ENCODE peak calls at places on chromosomes 16 and 17, in four cellular contexts. Q is adrenal gland, Y is uterus, L is left lung. C is an unnamed sample.

GRCh38 chr17:48351916-48352332 is 78.1 kb downstream of the SKAP1 start:
- DNase-seq in Q (no peak), Y (no peak), L (no peak), C (no peak)

GRCh38 chr16:9270941-9271340 is 179.5 kb downstream of the HAPSTR1 start:
- DNase-seq in Q (no peak), Y (no peak), L (no peak), C (no peak)

GRCh38 chr16:57446530-57447141 is 549 bp downstream of the CIAPIN1 start:
- DNase-seq in Q (peak; percentile 82), Y (peak; percentile 31), L (no peak), C (no peak)

GRCh38 chr17:1069847-1070246 is 72.9 kb downstream of the TIMM22 start:
- DNase-seq in Q (no peak), Y (no peak), L (peak; percentile 44), C (no peak)

GRCh38 chr16:8931864-8932263 is 31.8 kb downstream of the USP7 start:
- DNase-seq in Q (no peak), Y (peak; percentile 41), L (no peak), C (no peak)

GRCh38 chr16:2798723-2799204 is 494 bp downstream of the PRSS41 start:
- DNase-seq in Q (no peak), Y (no peak), L (no peak), C (no peak)

GRCh38 chr17:60330731-60331130 is 61.2 kb downstream of the USP32 start:
- DNase-seq in Q (no peak), Y (no peak), L (no peak), C (no peak)

GRCh38 chr17:19239544-19239943 is 2.4 kb downstream of the EPN2 start:
- DNase-seq in Q (peak; percentile 54), Y (no peak), L (no peak), C (no peak)

GRCh38 chr17:40180694-40181093 is 3.4 kb downstream of the RAPGEFL1 start:
- DNase-seq in Q (no peak), Y (no peak), L (no peak), C (no peak)

GRCh38 chr17:70629902-70630301 is 460.6 kb downstream of the KCNJ2 start:
- DNase-seq in Q (no peak), Y (no peak), L (no peak), C (no peak)

GRCh38 chr16:50354629-50355456 is 13.9 kb downstream of the BRD7 start:
- DNase-seq in Q (no peak), Y (no peak), L (no peak), C (no peak)

GRCh38 chr17:73304438-73304837 is 7.4 kb downstream of the CDC42EP4 start:
- DNase-seq in Q (peak; percentile 75), Y (no peak), L (no peak), C (no peak)

GRCh38 chr17:73307130-73307529 is 4.7 kb downstream of the CDC42EP4 start:
- DNase-seq in Q (peak; percentile 74), Y (no peak), L (no peak), C (no peak)

GRCh38 chr17:73305845-73306836 is 5.7 kb downstream of the CDC42EP4 start:
- DNase-seq in Q (no peak), Y (no peak), L (no peak), C (no peak)

GRCh38 chr17:73302189-73302588 is 9.6 kb downstream of the CDC42EP4 start:
- DNase-seq in Q (no peak), Y (no peak), L (no peak), C (no peak)

DNA sequence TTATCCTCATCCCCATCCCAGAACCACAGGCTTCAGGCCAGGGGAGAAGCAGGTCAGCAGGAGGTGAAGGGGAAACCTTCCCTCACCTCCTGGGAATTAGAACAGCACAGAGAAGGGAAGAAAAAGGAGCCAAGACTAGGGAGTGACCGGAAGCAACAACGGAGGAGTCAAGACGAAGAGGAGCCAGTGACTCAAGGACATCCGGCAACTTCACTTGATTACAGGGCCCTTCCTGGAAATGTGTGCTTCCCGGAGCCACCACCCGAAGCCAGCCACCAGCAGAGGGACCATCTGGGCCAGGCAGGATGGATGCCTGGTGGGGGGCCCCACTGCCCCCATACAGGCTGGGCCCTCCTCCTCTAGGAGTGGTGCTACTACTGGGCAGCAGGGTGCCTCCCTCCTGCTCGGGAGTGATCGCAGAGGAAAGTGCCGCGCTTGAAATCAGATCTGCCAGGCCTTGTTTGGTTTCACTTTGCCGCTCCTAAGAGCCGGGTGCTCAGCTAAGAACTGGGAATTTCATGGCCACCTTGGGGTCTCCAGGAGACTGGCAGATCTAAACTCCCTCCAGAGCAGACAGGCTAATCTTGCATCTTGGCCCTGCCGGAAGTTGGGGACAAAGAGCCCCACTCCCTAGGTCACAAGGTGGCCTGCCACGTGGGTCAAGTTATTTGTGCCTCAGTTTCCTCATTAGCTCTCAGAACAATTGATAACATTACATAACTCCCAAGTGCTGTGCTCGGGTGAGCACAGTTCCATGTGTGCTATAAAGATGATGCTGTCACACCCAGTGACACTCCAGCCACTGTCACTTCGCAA is 6.6 kb downstream of the CDC42EP4 start:
- DNase-seq in Q (peak; percentile 90), Y (peak; percentile 77), L (peak; percentile 84), C (peak; percentile 92)
- TF ChIP-seq CTCF in Q (peak; percentile 43), Y (peak; percentile 18), L (peak; percentile 20), C (no peak)

DNA sequence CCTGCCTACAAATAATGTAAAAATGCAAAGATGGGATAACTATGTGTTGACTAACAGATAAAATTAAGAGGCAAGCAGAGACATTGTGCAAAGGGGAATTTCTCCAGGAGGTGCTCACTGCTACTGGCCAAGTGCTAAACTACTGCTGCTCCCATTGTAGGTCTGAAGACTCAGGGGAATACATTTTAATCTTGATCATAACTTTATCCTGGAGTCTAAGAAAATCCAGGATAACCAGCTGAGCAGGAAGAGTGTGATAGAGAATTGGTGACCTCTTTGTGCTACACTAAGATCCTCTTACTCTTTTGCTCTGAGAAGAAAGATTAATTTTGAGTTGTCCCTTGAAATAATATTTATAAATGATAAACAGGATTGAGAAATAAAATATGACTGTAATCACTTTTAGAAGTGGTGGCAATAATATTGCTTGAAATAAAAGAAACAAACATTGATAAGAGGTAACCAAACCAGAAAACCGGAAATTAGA is 5.9 kb downstream of the RNF43 start:
- DNase-seq in Q (no peak), Y (no peak), L (no peak), C (no peak)
- H3K4me3 ChIP-seq in Q (no peak overlapping the region), Y (no peak overlapping the region), L (no peak overlapping the region), C (no peak overlapping the region)

GRCh38 chr17:51527230-51527982 is 267.1 kb downstream of the UTP18 start:
- DNase-seq in Q (no peak), Y (no peak), L (no peak), C (no peak)
- TF ChIP-seq CTCF in Q (no peak), Y (no peak), L (no peak), C (no peak)

DNA sequence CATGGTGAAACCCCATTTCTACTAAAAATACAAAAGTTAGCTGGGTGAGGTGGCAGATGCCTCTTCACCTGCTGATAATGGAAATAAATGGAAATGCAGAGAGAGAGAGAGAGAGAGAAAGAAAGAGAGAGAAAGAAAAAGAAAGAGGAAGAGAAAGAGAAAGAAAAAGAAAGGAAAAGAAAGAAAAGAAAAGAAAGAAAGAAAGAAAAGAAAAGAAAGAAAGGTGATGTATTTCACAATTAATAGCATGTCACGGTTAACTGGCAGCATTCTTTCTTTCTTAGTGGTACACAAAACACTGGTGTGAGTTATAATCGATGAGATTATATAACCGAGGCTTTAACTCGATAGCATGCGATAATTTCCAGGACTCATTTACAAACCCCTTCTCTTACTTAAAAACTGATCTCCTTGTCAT is 3.2 kb downstream of the ACOX1 start:
- DNase-seq in Q (no peak), Y (no peak), L (no peak), C (no peak)
- H3K4me3 ChIP-seq in Q (no peak overlapping the region), Y (no peak overlapping the region), L (no peak overlapping the region), C (no peak overlapping the region)

DNA sequence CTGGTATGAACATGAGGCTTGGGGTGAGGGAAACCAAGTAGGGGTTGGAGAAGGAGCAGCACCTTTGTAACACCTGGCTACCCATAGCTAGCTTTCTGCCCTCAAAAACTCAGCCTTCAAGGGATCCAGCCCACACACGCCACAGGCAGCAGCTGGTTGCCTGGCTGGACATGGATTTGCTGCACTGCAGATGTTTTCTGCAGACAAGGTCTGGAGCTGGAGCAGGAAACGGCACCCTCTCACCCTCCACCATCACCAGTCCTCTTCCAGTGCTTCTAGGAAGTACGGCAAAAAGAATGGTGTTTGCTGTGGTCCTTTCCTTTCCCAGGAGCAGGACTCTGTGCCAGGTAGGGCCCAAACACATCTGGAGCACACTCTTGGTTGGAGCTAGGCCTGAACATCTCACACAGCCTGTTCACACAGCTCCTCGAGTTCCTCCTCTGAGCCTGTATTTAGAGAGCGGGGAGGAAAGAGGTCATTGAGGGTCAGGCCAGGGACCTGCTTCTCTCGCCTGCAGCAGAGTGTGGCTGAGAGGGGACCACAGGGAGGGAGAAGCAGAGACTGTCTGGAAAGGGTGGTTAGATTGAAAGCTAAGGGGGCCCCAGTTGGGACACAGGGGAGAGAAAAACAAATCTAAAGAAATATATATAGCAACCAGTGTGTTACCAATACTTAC is 2.7 kb upstream of the SUPT4H1 start:
- DNase-seq in Q (no peak), Y (no peak), L (no peak), C (no peak)
- TF ChIP-seq CTCF in Q (no peak), Y (no peak), L (no peak), C (no peak)

GRCh38 chr16:88356124-88356726 is 26.5 kb upstream of the ZNF469 start:
- DNase-seq in Q (no peak), Y (no peak), L (peak; percentile 43), C (no peak)

GRCh38 chr16:88354229-88355092 is 28.3 kb upstream of the ZNF469 start:
- DNase-seq in Q (no peak), Y (no peak), L (peak; percentile 65), C (no peak)

GRCh38 chr16:88355389-88356123 is 27.2 kb upstream of the ZNF469 start:
- DNase-seq in Q (no peak), Y (no peak), L (peak; percentile 56), C (no peak)

GRCh38 chr16:88353691-88354090 is 29.1 kb upstream of the ZNF469 start:
- DNase-seq in Q (no peak), Y (no peak), L (peak; percentile 57), C (no peak)

GRCh38 chr16:88355093-88355388 is 27.7 kb upstream of the ZNF469 start:
- DNase-seq in Q (no peak), Y (no peak), L (no peak), C (no peak)
- H3K4me3 ChIP-seq in Q (no peak overlapping the region), Y (no peak overlapping the region), L (no peak overlapping the region), C (no peak overlapping the region)

GRCh38 chr16:85171809-85172464 is 59.7 kb upstream of the CIBAR2 start:
- DNase-seq in Q (no peak), Y (no peak), L (no peak), C (no peak)

GRCh38 chr16:85172465-85173071 is 60.3 kb upstream of the CIBAR2 start:
- DNase-seq in Q (peak; percentile 82), Y (no peak), L (peak; percentile 67), C (no peak)

GRCh38 chr16:85173981-85174751 is 61.9 kb upstream of the CIBAR2 start:
- DNase-seq in Q (peak; percentile 83), Y (no peak), L (no peak), C (peak; percentile 79)

GRCh38 chr16:85174871-85175723 is 62.8 kb upstream of the CIBAR2 start:
- DNase-seq in Q (no peak), Y (no peak), L (no peak), C (no peak)

GRCh38 chr16:85173077-85173980 is 61.1 kb upstream of the CIBAR2 start:
- DNase-seq in Q (peak; percentile 94), Y (no peak), L (no peak), C (no peak)
- TF ChIP-seq CTCF in Q (no peak), Y (no peak), L (no peak), C (no peak)

C was measured in ascending aorta.